ENCODE peak calls at places on chromosomes 16 and 17, in five cellular contexts. C, J, M, N and G are unnamed samples.

GRCh38 chr16:24344791-24345190 is 88.7 kb downstream of the CACNG3 start:
- DNase-seq in C (no peak), J (no peak), M (no peak), N (no peak), G (no peak)

GRCh38 chr17:33120103-33120502 is 128.5 kb downstream of the SPACA3 start:
- DNase-seq in C (no peak), J (no peak), M (no peak), N (no peak), G (no peak)

GRCh38 chr17:2435852-2436251 is 35.0 kb upstream of the MNT start:
- DNase-seq in C (no peak), J (no peak), M (no peak), N (no peak), G (no peak)

GRCh38 chr17:78557598-78558039 is 19.6 kb downstream of the DNAH17 start:
- DNase-seq in C (no peak), J (no peak), M (peak), N (no peak), G (no peak)

GRCh38 chr17:54840885-54841614 is 59.6 kb upstream of the TOM1L1 start:
- DNase-seq in C (no peak), J (no peak), M (no peak), N (no peak), G (no peak)

GRCh38 chr16:734981-735881 is 5.6 kb downstream of the CIAO3 start:
- DNase-seq in C (no peak), J (no peak), M (no peak), N (no peak), G (no peak)

GRCh38 chr16:80948886-80949502 is 57.7 kb downstream of the CMC2 start:
- DNase-seq in C (peak), J (peak), M (peak), N (peak), G (peak)

GRCh38 chr17:57940653-57941329 is 14.4 kb downstream of the CUEDC1 start:
- DNase-seq in C (no peak), J (peak), M (no peak), N (no peak), G (no peak)

GRCh38 chr17:75720656-75721462 is at the start of gene ITGB4:
- DNase-seq in C (peak), J (peak), M (no peak), N (peak), G (no peak)

GRCh38 chr16:67451061-67451703 is 20.3 kb downstream of the HSD11B2 start:
- DNase-seq in C (peak), J (no peak), M (no peak), N (no peak), G (no peak)

GRCh38 chr16:89553733-89554132 is 6.7 kb upstream of the RPL13 start:
- DNase-seq in C (no peak), J (no peak), M (no peak), N (no peak), G (no peak)

GRCh38 chr17:19304209-19304608 is 58.3 kb downstream of the B9D1 start:
- DNase-seq in C (peak), J (peak), M (peak), N (no peak), G (no peak)

GRCh38 chr16:56479469-56479868 is 28.1 kb downstream of the OGFOD1 start:
- DNase-seq in C (no peak), J (no peak), M (no peak), N (no peak), G (no peak)

GRCh38 chr17:61460796-61461585 is 8.8 kb downstream of the TBX4 start:
- DNase-seq in C (no peak), J (no peak), M (no peak), N (no peak), G (peak)

GRCh38 chr17:35094902-35095301 is 24.8 kb downstream of the RAD51D start:
- DNase-seq in C (no peak), J (no peak), M (peak), N (no peak), G (no peak)

GRCh38 chr16:1072526-1073261 is at the start of gene SSTR5:
- DNase-seq in C (no peak), J (no peak), M (no peak), N (no peak), G (no peak)

GRCh38 chr16:17053536-17054160 is 417.1 kb downstream of the XYLT1 start:
- DNase-seq in C (no peak), J (peak), M (no peak), N (no peak), G (no peak)

GRCh38 chr17:79942591-79943353 is 92.9 kb downstream of the TBC1D16 start:
- DNase-seq in C (peak), J (peak), M (no peak), N (no peak), G (no peak)

GRCh38 chr17:15981208-15981607 is 18.3 kb downstream of the ZSWIM7 start:
- DNase-seq in C (no peak), J (peak), M (no peak), N (no peak), G (peak)

GRCh38 chr16:75341934-75342811 is 90.7 kb upstream of the BCAR1 start:
- DNase-seq in C (no peak), J (no peak), M (peak), N (no peak), G (no peak)

GRCh38 chr16:49021136-49021535 is 260.5 kb downstream of the CBLN1 start:
- DNase-seq in C (no peak), J (no peak), M (peak), N (no peak), G (no peak)

GRCh38 chr16:15644306-15644961 is 1.5 kb upstream of the MARF1 start:
- DNase-seq in C (no peak), J (peak), M (peak), N (no peak), G (no peak)

GRCh38 chr16:60655514-60656153 is 1380.6 kb downstream of the CDH8 start:
- DNase-seq in C (no peak), J (no peak), M (no peak), N (no peak), G (no peak)

GRCh38 chr17:4940625-4941021 is 555 bp downstream of the RNF167 start:
- DNase-seq in C (no peak), J (peak), M (no peak), N (peak), G (no peak)

GRCh38 chr16:49148410-49148809 is 133.2 kb downstream of the CBLN1 start:
- DNase-seq in C (no peak), J (no peak), M (no peak), N (peak), G (peak)

GRCh38 chr17:68482576-68483001 is 25.3 kb upstream of the WIPI1 start:
- DNase-seq in C (no peak), J (no peak), M (no peak), N (no peak), G (no peak)

GRCh38 chr17:31582151-31582907 is 190.9 kb downstream of the RAB11FIP4 start:
- DNase-seq in C (peak), J (peak), M (peak), N (no peak), G (no peak)

GRCh38 chr16:78175287-78175686 is 75.8 kb downstream of the WWOX start:
- DNase-seq in C (no peak), J (no peak), M (no peak), N (no peak), G (no peak)

GRCh38 chr16:69917739-69918138 is 33.4 kb upstream of the CLEC18A start:
- DNase-seq in C (no peak), J (no peak), M (peak), N (no peak), G (no peak)
- H3K4me3 ChIP-seq in C (no peak), J (no peak), M (peak), N (no peak), G (no peak)

GRCh38 chr17:70560471-70560870 is 391.1 kb downstream of the KCNJ2 start:
- DNase-seq in C (no peak), J (no peak), M (no peak), N (no peak), G (no peak)
- H3K4me3 ChIP-seq in C (no peak), J (no peak), M (no peak), N (no peak), G (no peak)

GRCh38 chr17:17784599-17785264 is 52.1 kb downstream of the SREBF1 start:
- DNase-seq in C (no peak), J (peak), M (no peak), N (no peak), G (peak)
- H3K4me3 ChIP-seq in C (peak), J (no peak), M (no peak), N (no peak), G (no peak)

DNA sequence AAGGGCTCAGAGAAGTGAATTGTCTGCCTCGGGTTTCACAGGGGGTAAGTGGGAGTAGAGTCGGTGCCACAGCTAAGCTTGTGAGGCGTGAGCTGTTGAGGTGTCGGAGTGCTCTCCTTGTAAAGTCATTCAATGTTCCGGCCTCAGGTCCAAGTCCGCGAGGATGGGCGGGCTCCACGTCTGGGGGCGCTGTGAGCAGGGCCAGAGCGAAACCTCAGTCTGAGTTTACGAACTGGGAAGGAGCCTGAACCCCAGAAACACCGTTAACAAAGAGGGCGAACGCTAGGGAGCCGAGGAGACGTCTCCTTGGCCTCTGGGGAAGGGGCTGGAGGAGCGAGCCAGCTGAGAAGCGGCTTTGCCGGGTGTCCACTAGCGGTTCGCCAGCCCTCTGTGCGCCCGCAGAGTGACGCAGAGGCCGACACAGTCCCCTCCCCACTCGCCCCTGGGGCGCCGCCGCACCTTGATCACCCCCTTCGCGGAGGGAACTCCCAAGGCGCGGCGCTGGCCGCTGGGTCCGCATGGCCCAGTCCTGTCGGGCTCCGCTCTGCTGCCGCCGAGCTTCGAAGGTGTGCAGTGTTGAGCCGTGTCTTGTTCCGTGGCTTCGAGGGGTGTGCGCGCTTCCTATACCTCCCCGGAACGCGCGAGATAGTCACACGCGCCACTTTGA is 4.9 kb downstream of the IRX3 start:
- DNase-seq in C (no peak), J (no peak), M (no peak), N (no peak), G (no peak)
- H3K4me3 ChIP-seq in C (peak), J (no peak), M (no peak), N (no peak), G (no peak)

DNA sequence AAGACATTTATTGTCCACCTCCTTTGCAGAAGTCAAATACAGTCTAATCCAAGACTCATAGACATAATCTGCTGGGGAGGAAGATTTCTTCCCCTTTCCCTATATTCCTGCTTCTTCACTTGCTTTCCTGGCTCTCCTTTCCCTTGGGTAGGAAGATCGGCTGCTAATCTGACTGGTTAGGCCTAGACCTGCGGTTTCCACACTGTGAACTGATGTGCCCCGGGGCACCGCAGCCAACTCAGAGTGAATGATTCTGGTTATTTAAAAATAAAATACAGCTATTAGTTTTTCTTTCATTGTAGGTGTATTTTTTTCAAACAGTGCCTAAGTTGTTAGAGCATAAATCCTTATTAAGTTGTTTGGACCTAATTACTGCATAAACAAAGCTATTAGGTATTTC is 78.9 kb downstream of the DNAH3 start:
- DNase-seq in C (no peak), J (no peak), M (no peak), N (no peak), G (no peak)
- H3K4me3 ChIP-seq in C (no peak), J (no peak), M (no peak), N (no peak), G (no peak)

DNA sequence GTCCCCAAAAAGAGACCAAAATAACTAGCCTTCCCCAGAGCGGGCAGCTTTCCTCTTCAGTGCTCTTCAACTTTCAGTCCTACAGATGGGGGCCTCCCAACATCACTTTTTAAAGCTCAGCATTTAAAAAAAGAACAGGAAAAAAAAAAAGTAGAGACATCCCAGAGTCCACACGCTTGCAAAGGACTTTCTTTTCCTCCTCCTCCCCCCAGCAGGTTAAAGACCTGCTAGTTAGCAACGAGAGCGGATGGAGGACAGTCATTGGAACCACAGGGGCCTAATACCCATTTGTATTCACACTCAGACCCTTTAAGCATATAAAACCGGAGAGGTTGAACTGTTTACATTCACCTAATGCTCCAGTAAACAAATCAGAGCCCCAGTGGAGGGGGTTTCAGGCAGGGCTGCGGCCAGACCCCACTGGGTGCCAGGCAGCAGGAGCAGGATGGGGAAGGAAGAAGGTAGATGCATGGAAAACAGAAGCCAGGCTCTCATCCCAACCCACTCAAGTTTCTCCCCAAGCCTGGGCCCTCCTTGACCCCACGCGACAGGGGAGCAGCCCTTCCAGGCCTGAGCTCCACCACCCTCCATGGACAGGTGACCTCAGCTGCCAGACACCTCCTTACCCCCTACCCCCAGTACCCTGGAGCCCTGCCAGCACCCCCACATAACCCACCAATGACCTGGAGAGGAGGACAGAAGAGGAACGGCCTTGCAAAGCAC is 15.2 kb downstream of the ZFHX3 start:
- DNase-seq in C (no peak), J (peak), M (no peak), N (no peak), G (no peak)
- H3K4me3 ChIP-seq in C (peak), J (peak), M (no peak), N (no peak), G (no peak)

GRCh38 chr16:54649846-54650245 is 280.8 kb upstream of the IRX5 start:
- DNase-seq in C (no peak), J (no peak), M (no peak), N (no peak), G (no peak)

GRCh38 chr16:54651440-54651839 is 279.2 kb upstream of the IRX5 start:
- DNase-seq in C (no peak), J (no peak), M (no peak), N (no peak), G (no peak)

GRCh38 chr16:54654429-54654828 is 276.2 kb upstream of the IRX5 start:
- DNase-seq in C (no peak), J (no peak), M (no peak), N (no peak), G (no peak)

GRCh38 chr16:54655171-54655590 is 275.5 kb upstream of the IRX5 start:
- DNase-seq in C (peak), J (no peak), M (peak), N (no peak), G (no peak)

GRCh38 chr16:54651851-54652770 is 278.6 kb upstream of the IRX5 start:
- DNase-seq in C (no peak), J (no peak), M (no peak), N (no peak), G (peak)
- H3K4me3 ChIP-seq in C (no peak), J (no peak), M (no peak), N (no peak), G (no peak)

GRCh38 chr17:10613775-10614513 is 43.2 kb downstream of the MYH3 start:
- DNase-seq in C (no peak), J (no peak), M (peak), N (no peak), G (no peak)
- H3K4me3 ChIP-seq in C (no peak), J (no peak), M (peak), N (no peak), G (no peak)